ENCODE peak calls at places on chromosomes 11 and 22, in six cellular contexts. N is fibroblast of the conjunctiva; U is SW480; S is NCI-H2171 treated with DMSO at 0.1 percent for 48 hours; G is stomach; Z is stimulated activated CD4-positive, alpha-beta T cell treated with anti-CD3 and anti-CD28 coated beads, Interleukin-2, amount 100 ng/mL, for 48 hours. Q is an unnamed sample.

GRCh38 chr11:134233729-134234179 is 9.3 kb downstream of the VPS26B start:
- DNase-seq in N (no peak), U (no peak), S (no peak), G (no peak), Z (no peak), Q (no peak)

GRCh38 chr22:25747245-25747944 is 5.4 kb downstream of the MYO18B start:
- DNase-seq in N (peak; percentile 79), U (peak; percentile 56), S (no peak), G (peak; percentile 74), Z (no peak), Q (no peak)

GRCh38 chr11:72429626-72430025 is 4.7 kb downstream of the CLPB start:
- DNase-seq in N (no peak), U (no peak), S (no peak), G (no peak), Z (no peak), Q (peak; percentile 35)

GRCh38 chr11:16293204-16293681 is 63.1 kb downstream of the SOX6 start:
- DNase-seq in N (no peak), U (no peak), S (no peak), G (no peak), Z (no peak), Q (no peak)

GRCh38 chr11:63710476-63711217 is 29.3 kb downstream of the RTN3 start:
- DNase-seq in N (peak; percentile 20), U (no peak), S (no peak), G (no peak), Z (no peak), Q (no peak)

GRCh38 chr11:35893796-35894475 is 49.9 kb upstream of the LDLRAD3 start:
- DNase-seq in N (peak; percentile 37), U (peak; percentile 87), S (peak; percentile 99), G (no peak), Z (no peak), Q (no peak)

GRCh38 chr11:26276798-26277424 is 55.0 kb upstream of the ANO3 start:
- DNase-seq in N (peak; percentile 60), U (peak; percentile 50), S (peak; percentile 74), G (peak; percentile 44), Z (peak; percentile 39), Q (peak; percentile 48)

GRCh38 chr11:96396637-96397036 is 6.8 kb downstream of the JRKL start:
- DNase-seq in N (no peak), U (no peak), S (no peak), G (no peak), Z (no peak), Q (no peak)

GRCh38 chr11:113796663-113797259 is 17.2 kb downstream of the CLDN25 start:
- DNase-seq in N (peak; percentile 4), U (peak; percentile 43), S (peak; percentile 70), G (peak; percentile 37), Z (peak; percentile 4), Q (peak; percentile 44)

GRCh38 chr11:87597696-87598095 is 560.0 kb downstream of the TMEM135 start:
- DNase-seq in N (no peak), U (peak; percentile 5), S (peak; percentile 7), G (no peak), Z (no peak), Q (no peak)

GRCh38 chr11:121595717-121596156 is 143.0 kb upstream of the SORL1-AS1 start:
- DNase-seq in N (peak; percentile 97), U (peak; percentile 8), S (no peak), G (no peak), Z (no peak), Q (no peak)

GRCh38 chr11:68313574-68314202 is 1.3 kb downstream of the LRP5 start:
- DNase-seq in N (no peak), U (no peak), S (peak; percentile 9), G (no peak), Z (no peak), Q (no peak)

GRCh38 chr11:32176223-32176811 is 85.4 kb downstream of the RCN1 start:
- DNase-seq in N (peak; percentile 81), U (peak; percentile 82), S (peak; percentile 98), G (peak; percentile 83), Z (peak; percentile 78), Q (peak; percentile 79)